ENCODE peak calls at places on chromosomes 13 and 19, in seven cellular contexts. One of them, this sample, is unnamed.

GRCh38 chr19:41219924-41220567 is 1.0 kb downstream of the AXL start:
- DNase-seq in Daoy: peak
- DNase-seq in neural crest cell: no peak
- DNase-seq in anterior cingulate cortex: no peak
- DNase-seq in left cardiac atrium: peak
- DNase-seq in H7: peak
- DNase-seq in dorsolateral prefrontal cortex: no peak
- DNase-seq in this sample: peak

GRCh38 chr13:50072676-50073075 is 57.4 kb downstream of the KCNRG start:
- DNase-seq in dorsolateral prefrontal cortex: no peak
- DNase-seq in left cardiac atrium: no peak
- DNase-seq in anterior cingulate cortex: no peak
- DNase-seq in neural crest cell: no peak
- DNase-seq in Daoy: no peak
- DNase-seq in H7: no peak
- DNase-seq in this sample: no peak

GRCh38 chr19:30162718-30163117 is 209.5 kb upstream of the ZNF536 start:
- DNase-seq in anterior cingulate cortex: no peak
- DNase-seq in dorsolateral prefrontal cortex: no peak
- DNase-seq in neural crest cell: no peak
- DNase-seq in H7: no peak
- DNase-seq in left cardiac atrium: no peak
- DNase-seq in Daoy: no peak
- DNase-seq in this sample: no peak

GRCh38 chr13:113803409-113804016 is 44.5 kb downstream of the TMEM255B start:
- DNase-seq in anterior cingulate cortex: no peak
- DNase-seq in neural crest cell: no peak
- DNase-seq in Daoy: no peak
- DNase-seq in H7: peak
- DNase-seq in dorsolateral prefrontal cortex: no peak
- DNase-seq in left cardiac atrium: no peak
- DNase-seq in this sample: no peak

GRCh38 chr19:53849237-53849676 is 18.4 kb upstream of the MYADM start:
- DNase-seq in dorsolateral prefrontal cortex: no peak
- DNase-seq in Daoy: peak
- DNase-seq in left cardiac atrium: peak
- DNase-seq in H7: no peak
- DNase-seq in neural crest cell: no peak
- DNase-seq in anterior cingulate cortex: no peak
- DNase-seq in this sample: no peak

GRCh38 chr19:46478356-46478986 is 7.1 kb upstream of the PNMA8A start:
- DNase-seq in left cardiac atrium: no peak
- DNase-seq in Daoy: peak
- DNase-seq in dorsolateral prefrontal cortex: peak
- DNase-seq in anterior cingulate cortex: peak
- DNase-seq in H7: peak
- DNase-seq in neural crest cell: no peak
- DNase-seq in this sample: peak

GRCh38 chr13:106153876-106154275 is 381.6 kb downstream of the EFNB2 start:
- DNase-seq in left cardiac atrium: no peak
- DNase-seq in dorsolateral prefrontal cortex: no peak
- DNase-seq in anterior cingulate cortex: no peak
- DNase-seq in Daoy: no peak
- DNase-seq in neural crest cell: no peak
- DNase-seq in H7: no peak
- DNase-seq in this sample: no peak

GRCh38 chr13:39415003-39415402 is 188.0 kb downstream of the LHFPL6 start:
- DNase-seq in dorsolateral prefrontal cortex: no peak
- DNase-seq in anterior cingulate cortex: no peak
- DNase-seq in H7: no peak
- DNase-seq in left cardiac atrium: peak
- DNase-seq in Daoy: no peak
- DNase-seq in neural crest cell: no peak
- DNase-seq in this sample: no peak

GRCh38 chr13:112740502-112741131 is 50.8 kb downstream of the ATP11A start:
- DNase-seq in anterior cingulate cortex: no peak
- DNase-seq in H7: no peak
- DNase-seq in Daoy: peak
- DNase-seq in neural crest cell: no peak
- DNase-seq in left cardiac atrium: peak
- DNase-seq in dorsolateral prefrontal cortex: peak
- DNase-seq in this sample: peak

GRCh38 chr13:75326173-75327131 is 155.5 kb downstream of the TBC1D4 start:
- DNase-seq in Daoy: peak
- DNase-seq in left cardiac atrium: peak
- DNase-seq in H7: no peak
- DNase-seq in dorsolateral prefrontal cortex: no peak
- DNase-seq in anterior cingulate cortex: no peak
- DNase-seq in neural crest cell: no peak
- DNase-seq in this sample: no peak

GRCh38 chr19:8148410-8149231 is 771 bp downstream of the FBN3 start:
- DNase-seq in neural crest cell: peak
- DNase-seq in left cardiac atrium: no peak
- DNase-seq in Daoy: peak
- DNase-seq in H7: peak
- DNase-seq in dorsolateral prefrontal cortex: no peak
- DNase-seq in anterior cingulate cortex: no peak
- DNase-seq in this sample: no peak

GRCh38 chr19:518292-519231 is 11.3 kb downstream of the TPGS1 start:
- DNase-seq in neural crest cell: peak
- DNase-seq in anterior cingulate cortex: no peak
- DNase-seq in H7: peak
- DNase-seq in left cardiac atrium: peak
- DNase-seq in dorsolateral prefrontal cortex: no peak
- DNase-seq in Daoy: no peak
- DNase-seq in this sample: no peak

GRCh38 chr19:54481326-54481930 is 8.3 kb upstream of the CDC42EP5 start:
- DNase-seq in anterior cingulate cortex: no peak
- DNase-seq in neural crest cell: peak
- DNase-seq in H7: peak
- DNase-seq in dorsolateral prefrontal cortex: no peak
- DNase-seq in left cardiac atrium: no peak
- DNase-seq in Daoy: peak
- DNase-seq in this sample: no peak

GRCh38 chr19:1481893-1482360 is 2.9 kb upstream of the C19orf25 start:
- DNase-seq in left cardiac atrium: peak
- DNase-seq in anterior cingulate cortex: no peak
- DNase-seq in neural crest cell: no peak
- DNase-seq in H7: peak
- DNase-seq in dorsolateral prefrontal cortex: no peak
- DNase-seq in Daoy: no peak
- DNase-seq in this sample: no peak

GRCh38 chr13:99432637-99433542 is 68.4 kb upstream of the TM9SF2 start:
- DNase-seq in dorsolateral prefrontal cortex: peak
- DNase-seq in left cardiac atrium: peak
- DNase-seq in Daoy: peak
- DNase-seq in anterior cingulate cortex: peak
- DNase-seq in H7: peak
- DNase-seq in neural crest cell: no peak
- DNase-seq in this sample: peak

GRCh38 chr19:18297308-18297707 is 15.9 kb upstream of the JUND start:
- DNase-seq in dorsolateral prefrontal cortex: no peak
- DNase-seq in left cardiac atrium: no peak
- DNase-seq in neural crest cell: no peak
- DNase-seq in H7: no peak
- DNase-seq in Daoy: no peak
- DNase-seq in anterior cingulate cortex: no peak
- DNase-seq in this sample: no peak

GRCh38 chr19:56333506-56333905 is 18.9 kb upstream of the ZSCAN5A start:
- DNase-seq in anterior cingulate cortex: no peak
- DNase-seq in neural crest cell: peak
- DNase-seq in H7: peak
- DNase-seq in Daoy: peak
- DNase-seq in left cardiac atrium: no peak
- DNase-seq in dorsolateral prefrontal cortex: no peak
- DNase-seq in this sample: peak

GRCh38 chr13:40589285-40590109 is 76.9 kb downstream of the FOXO1 start:
- DNase-seq in neural crest cell: no peak
- DNase-seq in anterior cingulate cortex: no peak
- DNase-seq in left cardiac atrium: peak
- DNase-seq in dorsolateral prefrontal cortex: no peak
- DNase-seq in H7: no peak
- DNase-seq in Daoy: peak
- DNase-seq in this sample: peak

GRCh38 chr13:32824671-32825070 is 191.6 kb upstream of the KL start:
- DNase-seq in dorsolateral prefrontal cortex: no peak
- DNase-seq in anterior cingulate cortex: no peak
- DNase-seq in neural crest cell: no peak
- DNase-seq in Daoy: peak
- DNase-seq in H7: peak
- DNase-seq in left cardiac atrium: no peak
- DNase-seq in this sample: peak

GRCh38 chr19:8208119-8208709 is 956 bp upstream of the CERS4 start:
- DNase-seq in anterior cingulate cortex: peak
- DNase-seq in dorsolateral prefrontal cortex: peak
- DNase-seq in left cardiac atrium: peak
- DNase-seq in neural crest cell: peak
- DNase-seq in Daoy: no peak
- DNase-seq in H7: peak
- DNase-seq in this sample: no peak

GRCh38 chr13:75803175-75803611 is 167.1 kb downstream of the LMO7 start:
- DNase-seq in Daoy: no peak
- DNase-seq in anterior cingulate cortex: no peak
- DNase-seq in dorsolateral prefrontal cortex: no peak
- DNase-seq in neural crest cell: no peak
- DNase-seq in left cardiac atrium: no peak
- DNase-seq in H7: peak
- DNase-seq in this sample: no peak

GRCh38 chr19:58396691-58397532 is 1.5 kb downstream of the RNF225 start:
- DNase-seq in anterior cingulate cortex: no peak
- DNase-seq in H7: peak
- DNase-seq in left cardiac atrium: no peak
- DNase-seq in neural crest cell: no peak
- DNase-seq in Daoy: no peak
- DNase-seq in dorsolateral prefrontal cortex: no peak
- DNase-seq in this sample: no peak

GRCh38 chr19:41792513-41793413 is 3.6 kb upstream of the CEACAM3 start:
- DNase-seq in H7: peak
- DNase-seq in anterior cingulate cortex: no peak
- DNase-seq in dorsolateral prefrontal cortex: no peak
- DNase-seq in neural crest cell: peak
- DNase-seq in Daoy: peak
- DNase-seq in left cardiac atrium: peak
- DNase-seq in this sample: peak

GRCh38 chr13:47949799-47950198 is 51.3 kb downstream of the SUCLA2 start:
- DNase-seq in left cardiac atrium: no peak
- DNase-seq in Daoy: no peak
- DNase-seq in neural crest cell: no peak
- DNase-seq in anterior cingulate cortex: no peak
- DNase-seq in dorsolateral prefrontal cortex: no peak
- DNase-seq in H7: no peak
- DNase-seq in this sample: no peak

GRCh38 chr19:47186337-47187022 is 44.5 kb downstream of the BBC3 start:
- DNase-seq in left cardiac atrium: no peak
- DNase-seq in neural crest cell: no peak
- DNase-seq in anterior cingulate cortex: no peak
- DNase-seq in Daoy: no peak
- DNase-seq in dorsolateral prefrontal cortex: no peak
- DNase-seq in H7: no peak
- DNase-seq in this sample: no peak

This sample was measured in AG08396.